ENCODE peak calls at places on chromosome 15, in seven cellular contexts. V is WERI-Rb-1, F is chondrocyte, R is lower leg skin, P is ovary, L is A549, G is prostate gland. Y is an unnamed sample.

GRCh38 chr15:65633752-65634151 is 12.0 kb downstream of the SLC24A1 start:
- DNase-seq in G (no peak), P (no peak), V (no peak), L (no peak), R (no peak), F (no peak), Y (no peak)

GRCh38 chr15:45023659-45024320 is 795 bp downstream of the SORD start:
- DNase-seq in F (no peak), L (peak), P (no peak), G (no peak), R (no peak), V (no peak), Y (no peak)

GRCh38 chr15:56917652-56918045 is 795 bp upstream of the TCF12 start:
- DNase-seq in L (no peak), P (no peak), V (no peak), R (no peak), F (no peak), G (no peak), Y (no peak)

GRCh38 chr15:90883971-90884718 is at the start of gene FES:
- DNase-seq in P (peak), L (no peak), F (peak), V (no peak), R (no peak), G (no peak), Y (no peak)

GRCh38 chr15:75238150-75238549 is 20.0 kb upstream of the GOLGA6C start:
- DNase-seq in P (no peak), F (no peak), V (peak), R (no peak), G (no peak), L (no peak), Y (no peak)

GRCh38 chr15:76201536-76202255 is 109.6 kb downstream of the ETFA start:
- DNase-seq in L (no peak), P (no peak), F (no peak), V (no peak), R (no peak), G (no peak), Y (no peak)

GRCh38 chr15:61081028-61081322 is 148.1 kb downstream of the RORA start:
- DNase-seq in P (no peak), R (no peak), L (no peak), F (no peak), V (no peak), G (no peak), Y (no peak)

GRCh38 chr15:84046064-84046637 is 189.4 kb upstream of the GOLGA6L4 start:
- DNase-seq in V (no peak), P (no peak), F (no peak), L (no peak), G (no peak), R (no peak), Y (no peak)

GRCh38 chr15:24933716-24934115 is 21.1 kb upstream of the SNRPN start:
- DNase-seq in R (no peak), L (no peak), F (no peak), G (no peak), P (no peak), V (no peak), Y (no peak)

GRCh38 chr15:26772588-26773484 is at the start of gene GABRB3:
- DNase-seq in L (peak), R (no peak), F (no peak), P (peak), G (peak), V (peak), Y (no peak)

GRCh38 chr15:82393671-82394070 is 35.9 kb upstream of the GOLGA6L9 start:
- DNase-seq in P (no peak), F (no peak), L (no peak), V (no peak), G (no peak), R (no peak), Y (no peak)

GRCh38 chr15:30992073-30992363 is 590 bp upstream of the MTMR10 start:
- DNase-seq in F (no peak), P (no peak), V (no peak), R (no peak), G (no peak), L (no peak), Y (no peak)

GRCh38 chr15:60584355-60585023 is 105.5 kb upstream of the ICE2 start:
- DNase-seq in R (no peak), L (no peak), G (no peak), P (no peak), F (no peak), V (no peak), Y (no peak)

GRCh38 chr15:41438206-41438605 is 21.3 kb downstream of the RTF1 start:
- DNase-seq in F (peak), R (no peak), L (no peak), G (no peak), P (no peak), V (no peak), Y (no peak)

GRCh38 chr15:60118146-60118545 is 114.0 kb downstream of the FOXB1 start:
- DNase-seq in F (no peak), P (no peak), G (no peak), R (no peak), L (no peak), V (no peak), Y (no peak)

GRCh38 chr15:37979597-37979996 is 45.2 kb downstream of the TMCO5A start:
- DNase-seq in P (peak), R (no peak), L (no peak), G (no peak), F (no peak), V (no peak), Y (no peak)

GRCh38 chr15:75523011-75523410 is 56.1 kb downstream of the PTPN9 start:
- DNase-seq in R (no peak), L (no peak), F (no peak), P (no peak), V (no peak), G (no peak), Y (no peak)

GRCh38 chr15:99594916-99595315 is 29.1 kb downstream of the MEF2A start:
- DNase-seq in P (no peak), G (no peak), L (no peak), F (no peak), R (no peak), V (no peak), Y (no peak)

GRCh38 chr15:66587749-66588148 is 22.0 kb upstream of the LCTL start:
- DNase-seq in R (no peak), G (no peak), F (no peak), L (no peak), V (no peak), P (no peak), Y (no peak)

GRCh38 chr15:99511529-99511864 is 54.3 kb upstream of the MEF2A start:
- DNase-seq in P (no peak), G (no peak), L (no peak), V (no peak), R (no peak), F (no peak), Y (no peak)

GRCh38 chr15:37093480-37094410 is 6.6 kb downstream of the MEIS2 start:
- DNase-seq in R (no peak), P (no peak), G (no peak), L (no peak), F (no peak), V (peak), Y (no peak)

GRCh38 chr15:70409388-70409787 is 311.7 kb upstream of the TLE3 start:
- DNase-seq in L (no peak), P (no peak), R (no peak), V (no peak), F (no peak), G (no peak), Y (no peak)

GRCh38 chr15:51224428-51224827 is 114.0 kb downstream of the CYP19A1 start:
- DNase-seq in L (no peak), R (no peak), G (no peak), F (no peak), V (no peak), P (no peak), Y (no peak)

GRCh38 chr15:35665855-35666536 is 120.0 kb upstream of the DPH6 start:
- DNase-seq in V (no peak), L (no peak), P (peak), F (no peak), R (peak), G (no peak), Y (no peak)

GRCh38 chr15:68281008-68281407 is 3.5 kb downstream of the FEM1B start:
- DNase-seq in P (no peak), R (no peak), G (no peak), L (no peak), V (no peak), F (no peak), Y (no peak)

GRCh38 chr15:44968475-44968874 is 12.0 kb downstream of the TERB2 start:
- DNase-seq in P (no peak), G (no peak), V (no peak), R (no peak), F (no peak), L (no peak), Y (no peak)

GRCh38 chr15:43777293-43777819 is 590 bp upstream of the ELL3 start:
- DNase-seq in R (peak), F (no peak), P (peak), V (no peak), G (peak), L (peak), Y (peak)

GRCh38 chr15:43702174-43702573 is 8.5 kb downstream of the CKMT1A start:
- DNase-seq in G (no peak), V (no peak), F (no peak), P (no peak), L (no peak), R (no peak), Y (no peak)

GRCh38 chr15:68083463-68083862 is 29.3 kb downstream of the PIAS1 start:
- DNase-seq in V (no peak), R (no peak), F (no peak), L (no peak), G (no peak), P (no peak), Y (no peak)

GRCh38 chr15:31489801-31490646 is 163.4 kb downstream of the KLF13 start:
- DNase-seq in G (peak), P (no peak), L (peak), F (no peak), R (peak), V (no peak), Y (peak)

GRCh38 chr15:41917767-41918430 is 24.0 kb upstream of the SPTBN5 start:
- DNase-seq in L (peak), V (no peak), R (no peak), P (no peak), F (no peak), G (no peak), Y (peak)

GRCh38 chr15:92306662-92307061 is 87.0 kb upstream of the ST8SIA2 start:
- DNase-seq in V (peak), F (no peak), R (no peak), G (no peak), L (peak), P (no peak), Y (no peak)

GRCh38 chr15:68352401-68353062 is 75.0 kb downstream of the FEM1B start:
- DNase-seq in P (no peak), L (peak), G (peak), R (peak), F (peak), V (no peak), Y (no peak)

GRCh38 chr15:77186518-77187095 is 115.7 kb upstream of the TSPAN3 start:
- DNase-seq in R (no peak), L (peak), F (no peak), V (no peak), P (no peak), G (no peak), Y (peak)

GRCh38 chr15:28191832-28192231 is 92.7 kb upstream of the OCA2 start:
- DNase-seq in L (peak), R (no peak), F (no peak), G (peak), P (peak), V (peak), Y (no peak)

GRCh38 chr15:31571676-31572075 is 245.0 kb downstream of the KLF13 start:
- DNase-seq in G (no peak), R (no peak), L (peak), P (no peak), F (no peak), V (no peak), Y (no peak)

DNA sequence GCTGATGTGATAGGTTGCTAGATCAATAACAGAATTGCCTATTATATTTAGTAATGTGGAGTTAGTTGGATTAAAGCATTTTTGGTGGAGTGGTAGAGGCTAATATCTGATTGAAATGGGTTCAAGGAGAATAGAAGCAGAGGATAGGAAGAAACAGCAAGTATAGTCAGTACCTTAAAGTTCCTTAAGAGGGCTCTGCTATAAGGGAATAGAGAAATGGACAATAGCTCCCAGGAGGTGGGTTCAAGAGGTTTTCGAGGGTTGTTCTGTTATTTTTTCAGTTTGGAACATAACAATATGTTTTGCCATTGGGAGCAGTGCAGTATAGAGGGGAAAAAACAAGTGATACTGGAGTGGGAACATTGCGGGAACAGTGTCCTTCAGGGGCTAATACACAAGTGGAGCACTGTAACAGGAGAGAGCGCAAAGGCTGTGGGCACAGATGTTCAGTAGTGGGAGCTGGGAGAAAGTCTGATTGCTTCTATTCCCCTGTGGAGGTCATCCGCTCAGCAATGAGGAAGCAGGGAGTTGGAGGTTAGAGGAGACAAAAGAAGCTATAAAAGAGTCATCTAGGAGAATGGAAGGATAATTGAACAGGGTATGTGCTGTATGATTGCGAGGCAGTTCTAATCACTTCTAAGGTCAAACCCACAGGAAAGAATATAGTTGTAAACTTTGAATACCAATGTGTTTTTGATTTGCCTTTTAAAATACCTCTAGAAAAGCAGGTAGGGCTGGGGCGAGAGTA is 3.3 kb downstream of the MRPS11 start:
- DNase-seq in F (no peak), V (no peak), P (no peak), L (no peak), G (no peak), R (no peak), Y (no peak)
- TF ChIP-seq CTCF in F (peak), V (no peak), P (no peak), L (no peak), G (no peak), R (no peak), Y (no peak)

GRCh38 chr15:48084759-48085420 is 35.9 kb upstream of the SLC24A5 start:
- DNase-seq in L (peak), F (no peak), P (no peak), G (peak), V (peak), R (no peak), Y (no peak)
- TF ChIP-seq CTCF in L (no peak), F (peak), P (no peak), G (peak), V (peak), R (no peak), Y (no peak)

DNA sequence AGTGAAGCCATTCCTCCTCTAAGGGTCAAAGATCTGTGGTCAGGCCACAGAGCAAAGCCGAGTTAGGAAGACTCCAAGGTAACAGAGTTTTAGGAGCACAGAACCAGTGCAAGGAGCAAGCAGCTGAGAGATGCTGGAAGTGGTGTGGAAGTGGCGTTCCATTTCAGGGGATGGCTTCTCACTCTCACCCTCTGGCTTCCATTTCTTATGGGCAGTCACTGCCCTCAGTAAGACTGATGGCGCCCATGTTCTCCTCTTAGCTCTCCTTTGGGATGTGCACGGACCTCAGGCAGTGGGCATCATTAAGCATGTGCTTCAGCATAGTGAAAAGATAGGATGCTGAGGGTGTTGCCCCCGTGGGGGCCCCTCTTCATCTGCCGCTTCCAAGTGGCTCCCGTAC is 90.3 kb downstream of the ASB7 start:
- DNase-seq in F (no peak), R (no peak), V (no peak), P (no peak), G (no peak), L (no peak), Y (no peak)
- TF ChIP-seq CTCF in F (no peak), R (no peak), V (no peak), P (no peak), G (no peak), L (no peak), Y (no peak)

DNA sequence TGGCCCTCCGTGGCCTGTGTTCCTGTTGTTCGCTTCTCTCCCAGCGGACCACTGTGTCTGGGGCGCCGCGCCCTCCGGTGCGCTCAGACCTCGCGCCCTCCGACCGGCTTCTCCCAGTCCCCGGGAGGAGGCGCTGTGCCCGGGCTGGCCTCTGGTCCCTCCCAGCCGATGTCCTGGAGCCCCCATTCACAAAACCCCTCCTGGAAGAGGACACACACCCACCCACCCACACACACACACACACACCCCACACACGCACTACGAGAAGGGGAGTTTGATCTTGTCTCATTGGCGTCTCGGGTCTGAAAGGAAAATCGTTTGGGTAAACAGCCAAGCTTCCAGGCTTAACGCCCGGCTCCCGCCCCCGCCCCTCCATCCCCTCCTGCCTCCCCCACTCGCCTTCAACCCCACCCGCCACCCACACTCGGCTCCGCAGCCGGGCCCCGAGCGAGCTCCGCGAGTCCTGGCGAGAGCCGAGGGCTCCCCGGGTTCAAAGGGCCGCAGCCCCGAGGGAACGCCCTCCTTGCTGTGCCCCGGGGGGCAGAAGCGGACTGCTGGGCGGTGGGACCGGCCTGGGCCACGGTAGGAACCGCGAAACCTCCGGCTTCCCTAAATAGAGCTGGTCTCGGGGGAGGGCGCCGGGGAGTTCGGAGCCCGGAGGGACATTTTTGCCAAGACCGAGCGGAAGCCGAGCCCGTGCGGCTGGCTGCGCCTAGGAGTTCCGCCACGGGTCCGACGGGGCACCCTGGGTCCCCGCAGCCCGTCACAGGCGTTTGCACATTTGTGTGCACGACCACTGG is 23.6 kb downstream of the NR2F2 start:
- DNase-seq in R (no peak), F (no peak), G (no peak), P (peak), L (no peak), V (no peak), Y (peak)
- TF ChIP-seq CTCF in R (no peak), F (peak), G (peak), P (peak), L (peak), V (peak), Y (peak)

GRCh38 chr15:74203914-74204431 is 1.4 kb upstream of the STRA6 start:
- DNase-seq in V (peak), P (peak), F (no peak), G (no peak), L (no peak), R (no peak), Y (no peak)
- TF ChIP-seq CTCF in V (no peak), P (no peak), F (no peak), G (no peak), L (no peak), R (no peak), Y (no peak)

GRCh38 chr15:40105517-40106202 is 3.0 kb downstream of the BMF start:
- DNase-seq in L (no peak), V (no peak), F (no peak), G (no peak), P (no peak), R (no peak), Y (no peak)

GRCh38 chr15:40108061-40108854 is 421 bp downstream of the BMF start:
- DNase-seq in G (peak), V (no peak), F (no peak), L (peak), R (peak), P (peak), Y (peak)

GRCh38 chr15:40104296-40104864 is 4.3 kb downstream of the BMF start:
- DNase-seq in P (no peak), F (no peak), G (no peak), R (no peak), L (no peak), V (no peak), Y (no peak)

GRCh38 chr15:40104865-40105516 is 3.7 kb downstream of the BMF start:
- DNase-seq in F (no peak), R (peak), V (peak), G (peak), L (peak), P (peak), Y (peak)

DNA sequence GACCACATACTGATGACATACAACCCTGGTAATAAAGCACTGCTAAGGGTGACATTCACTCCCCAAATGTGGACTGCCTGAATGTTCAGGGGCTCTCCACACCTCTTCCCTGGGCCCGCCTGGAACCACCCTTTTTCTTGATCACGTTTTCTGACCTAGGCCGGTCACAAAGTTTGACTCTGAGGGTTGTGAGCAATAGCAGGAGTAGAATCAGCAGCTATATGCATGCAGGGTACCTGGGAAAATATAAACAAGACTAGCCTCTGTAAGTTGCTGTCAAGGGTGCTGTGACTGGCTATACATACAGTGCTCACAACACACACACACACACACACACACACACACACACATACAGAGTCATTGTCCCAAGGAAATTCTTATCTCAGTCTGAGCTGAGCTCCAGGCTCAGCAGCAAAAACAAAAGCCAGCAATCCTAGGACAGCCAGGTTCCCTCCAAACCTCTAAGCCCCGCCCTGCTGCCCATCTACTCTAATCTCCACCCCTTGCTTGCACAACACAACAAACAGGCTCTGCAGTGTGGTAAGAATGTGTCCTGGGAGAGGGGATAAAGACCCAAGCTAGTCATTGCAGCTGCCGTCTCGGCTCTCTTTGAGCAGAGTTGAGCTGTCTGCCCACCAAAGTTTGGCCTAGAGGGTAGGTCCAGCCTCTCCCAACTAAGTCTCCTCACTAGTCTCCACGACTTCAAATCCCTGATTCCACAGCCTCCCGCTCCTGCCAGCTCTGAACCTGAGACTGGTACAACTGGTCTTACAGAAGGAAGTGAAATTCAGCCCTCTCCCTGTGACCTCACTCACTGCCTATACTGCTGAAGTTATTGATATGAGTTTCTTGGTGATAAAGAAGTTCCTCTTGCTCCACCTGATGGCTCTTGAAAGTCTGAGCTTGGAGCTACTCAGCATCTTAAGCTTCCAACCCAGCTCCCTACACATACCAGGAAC is 2.2 kb downstream of the BMF start:
- DNase-seq in P (peak), L (peak), V (peak), G (peak), R (peak), F (no peak), Y (peak)
- TF ChIP-seq CTCF in P (no peak), L (no peak), V (no peak), G (peak), R (no peak), F (no peak), Y (no peak)

GRCh38 chr15:63041982-63042878 is at the start of gene TPM1:
- DNase-seq in L (peak), F (peak), P (peak), V (peak), G (peak), R (peak), Y (peak)
- TF ChIP-seq CTCF in L (peak), F (peak), P (no peak), V (peak), G (no peak), R (no peak), Y (no peak)

GRCh38 chr15:34119291-34119690 is 17.4 kb downstream of the PGBD4 start:
- DNase-seq in F (no peak), P (no peak), G (no peak), R (no peak), V (peak), L (peak), Y (no peak)
- TF ChIP-seq CTCF in F (peak), P (no peak), G (no peak), R (no peak), V (no peak), L (no peak), Y (no peak)

Y was measured in Calu3.